ENCODE peak calls at places on chromosomes 5 and 9, in seven cellular contexts. J is iris pigment epithelial cell; Z is progenitor cell of endocrine pancreas; O is activated CD4-positive, alpha-beta memory T cell treated with anti-CD3 and anti-CD28 coated beads for 36 hours; B is left cardiac atrium; V is naive thymus-derived CD4-positive, alpha-beta T cell; D is Right ventricle myocardium inferior. H is an unnamed sample.

GRCh38 chr9:132562313-132562588 is 20.2 kb upstream of the BARHL1 start:
- DNase-seq in Z (no peak), V (no peak), J (no peak), D (no peak), B (no peak), O (no peak), H (no peak)

GRCh38 chr5:62432618-62433064 is 20.1 kb downstream of the IPO11 start:
- DNase-seq in D (no peak), V (no peak), J (peak), O (no peak), B (no peak), Z (no peak), H (no peak)

GRCh38 chr5:179986328-179986727 is 78.6 kb upstream of the TBC1D9B start:
- DNase-seq in B (no peak), J (peak), D (no peak), V (no peak), Z (no peak), O (no peak), H (no peak)

GRCh38 chr9:110520120-110520701 is 59.3 kb downstream of the SVEP1 start:
- DNase-seq in V (no peak), D (no peak), Z (no peak), B (no peak), J (peak), O (no peak), H (no peak)

GRCh38 chr9:90064248-90064647 is 459.4 kb downstream of the GADD45G start:
- DNase-seq in D (no peak), O (no peak), B (no peak), Z (no peak), V (no peak), J (no peak), H (no peak)

GRCh38 chr5:167261309-167262100 is 1029.9 kb upstream of the WWC1 start:
- DNase-seq in D (no peak), V (no peak), B (no peak), J (no peak), O (no peak), Z (no peak), H (no peak)

GRCh38 chr5:172958268-172959046 is 767 bp upstream of the RPL26L1 start:
- DNase-seq in B (peak), J (peak), Z (peak), V (peak), O (peak), D (peak), H (peak)

GRCh38 chr5:148911386-148911785 is 85.0 kb downstream of the ADRB2 start:
- DNase-seq in Z (no peak), V (no peak), O (no peak), J (no peak), D (no peak), B (no peak), H (no peak)

GRCh38 chr9:102428305-102428704 is 566.8 kb upstream of the CYLC2 start:
- DNase-seq in Z (no peak), O (no peak), B (no peak), J (no peak), V (no peak), D (no peak), H (no peak)

GRCh38 chr5:26761040-26761439 is 277.3 kb downstream of the CDH9 start:
- DNase-seq in J (no peak), Z (no peak), D (no peak), B (no peak), V (no peak), O (no peak), H (no peak)

GRCh38 chr5:151051066-151051930 is 29.5 kb downstream of the TNIP1 start:
- DNase-seq in Z (peak), J (peak), V (peak), D (peak), O (peak), B (peak), H (peak)

GRCh38 chr9:99112750-99113417 is 8.0 kb downstream of the TGFBR1 start:
- DNase-seq in Z (no peak), O (peak), V (no peak), J (no peak), B (no peak), D (no peak), H (no peak)

GRCh38 chr9:16328349-16328748 is 542.1 kb downstream of the BNC2 start:
- DNase-seq in V (no peak), J (no peak), B (no peak), O (no peak), D (peak), Z (no peak), H (no peak)

GRCh38 chr9:104795857-104796256 is 31.9 kb downstream of the NIPSNAP3B start:
- DNase-seq in Z (no peak), O (no peak), D (no peak), B (no peak), V (no peak), J (no peak), H (no peak)

GRCh38 chr5:89110916-89111646 is 228.1 kb upstream of the MEF2C start:
- DNase-seq in B (no peak), V (no peak), O (no peak), Z (no peak), D (no peak), J (no peak), H (no peak)

GRCh38 chr9:101235105-101235866 is 149.5 kb downstream of the BAAT start:
- DNase-seq in D (no peak), Z (no peak), V (no peak), B (no peak), O (no peak), J (peak), H (no peak)

GRCh38 chr5:100026601-100027000 is 508.6 kb upstream of the FAM174A start:
- DNase-seq in J (no peak), O (no peak), B (no peak), Z (no peak), V (no peak), D (no peak), H (no peak)

GRCh38 chr5:104412649-104413240 is 850.2 kb upstream of the NUDT12 start:
- DNase-seq in O (no peak), B (no peak), Z (no peak), D (no peak), V (no peak), J (peak), H (no peak)

GRCh38 chr9:20322212-20322611 is 300.1 kb downstream of the MLLT3 start:
- DNase-seq in D (no peak), J (no peak), B (no peak), Z (no peak), O (no peak), V (no peak), H (no peak)

GRCh38 chr9:110942522-110942921 is 95.7 kb downstream of the LPAR1 start:
- DNase-seq in Z (no peak), V (no peak), O (no peak), J (peak), D (no peak), B (no peak), H (no peak)

GRCh38 chr5:72817639-72818266 is 1.3 kb downstream of the TNPO1 start:
- DNase-seq in Z (no peak), V (no peak), O (no peak), D (no peak), B (no peak), J (no peak), H (no peak)

GRCh38 chr5:132238169-132238744 is 10.6 kb upstream of the P4HA2 start:
- DNase-seq in O (peak), Z (peak), B (peak), D (no peak), J (peak), V (peak), H (peak)

GRCh38 chr9:114504341-114505186 is 709 bp downstream of the WHRN start:
- DNase-seq in B (peak), Z (peak), V (peak), O (peak), J (peak), D (peak), H (peak)